ENCODE peak calls at places on chromosome 5, in seven cellular contexts. M, Y, T, Q, O, U and X are unnamed samples.
A peak's percentile ranks its signal among the peaks of the same experiment; 100 is the strongest.

GRCh38 chr5:15693036-15693728 is 193.2 kb downstream of the FBXL7 start:
- DNase-seq in Q (no peak), M (peak; percentile 46), Y (no peak), T (no peak), U (no peak), O (no peak), X (no peak)

GRCh38 chr5:122150128-122150685 is 20.9 kb downstream of the ZNF474 start:
- DNase-seq in T (peak; percentile 56), Q (no peak), M (peak; percentile 59), Y (no peak), U (no peak), O (no peak), X (no peak)

GRCh38 chr5:61030163-61030482 is 85.1 kb downstream of the NDUFAF2 start:
- DNase-seq in T (peak; percentile 44), Y (no peak), Q (no peak), O (no peak), U (no peak), M (peak; percentile 71), X (no peak)

GRCh38 chr5:168600409-168600808 is 21.2 kb upstream of the PANK3 start:
- DNase-seq in O (peak; percentile 52), T (no peak), M (no peak), Y (peak; percentile 71), Q (peak; percentile 90), U (no peak), X (no peak)

GRCh38 chr5:66436721-66437120 is 159.5 kb upstream of the MAST4 start:
- DNase-seq in Y (peak; percentile 59), M (no peak), U (peak; percentile 46), Q (peak; percentile 58), O (no peak), T (no peak), X (no peak)

GRCh38 chr5:60687927-60688720 is 11.8 kb downstream of the DEPDC1B start:
- DNase-seq in O (no peak), M (peak; percentile 75), Y (no peak), T (peak; percentile 86), U (peak; percentile 70), Q (peak; percentile 79), X (no peak)

GRCh38 chr5:39948867-39949468 is 524.2 kb upstream of the DAB2 start:
- DNase-seq in M (peak; percentile 76), U (peak; percentile 57), T (peak; percentile 76), Y (peak; percentile 28), O (no peak), Q (peak; percentile 71), X (peak; percentile 55)

GRCh38 chr5:128493657-128494329 is 44.3 kb downstream of the FBN2 start:
- DNase-seq in U (no peak), O (no peak), T (no peak), M (peak; percentile 8), Q (no peak), Y (no peak), X (no peak)

GRCh38 chr5:81866994-81867393 is 104.8 kb upstream of the ATG10 start:
- DNase-seq in U (no peak), Y (no peak), M (no peak), Q (peak; percentile 77), T (no peak), O (no peak), X (no peak)

GRCh38 chr5:673140-673836 is 19.9 kb downstream of the TPPP start:
- DNase-seq in U (no peak), O (peak; percentile 45), Q (peak; percentile 35), Y (peak; percentile 26), M (no peak), T (no peak), X (no peak)
- H3K27ac ChIP-seq in U (no peak overlapping the region), O (no peak overlapping the region), Q (no peak overlapping the region), Y (no peak overlapping the region), M (no peak overlapping the region), T (no peak overlapping the region), X (no peak overlapping the region)

DNA sequence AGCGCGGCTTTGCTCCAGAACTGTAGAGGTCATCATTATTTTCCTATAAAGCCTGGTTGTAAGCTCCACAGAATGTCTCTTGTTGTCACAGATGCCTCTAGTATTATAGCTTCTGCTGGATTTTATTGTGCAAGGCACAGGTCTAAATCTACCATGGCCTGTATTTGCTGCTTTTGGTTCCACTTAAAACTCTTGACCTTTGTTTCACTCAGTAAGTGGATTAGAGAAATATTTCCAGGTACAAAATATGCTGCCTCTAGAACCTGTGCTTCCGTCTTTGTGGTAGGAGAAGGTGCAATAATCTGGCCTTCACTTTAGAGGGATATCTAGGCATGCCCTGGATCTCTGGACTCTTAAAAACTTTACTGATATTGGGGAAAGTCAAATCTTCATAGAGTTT is 476.6 kb upstream of the CD180 start:
- DNase-seq in M (no peak), Y (no peak), T (no peak), O (no peak), U (no peak), Q (no peak), X (no peak)
- H3K23ac ChIP-seq in M (no peak overlapping the region), Y (no peak overlapping the region), T (no peak overlapping the region), O (no peak overlapping the region), U (no peak overlapping the region), Q (no peak overlapping the region), X (no peak overlapping the region)

GRCh38 chr5:54807421-54807820 is 178.0 kb downstream of the ESM1 start:
- DNase-seq in Y (no peak), O (no peak), U (peak; percentile 8), Q (peak; percentile 29), T (peak; percentile 79), M (peak; percentile 86), X (no peak)

GRCh38 chr5:54803381-54804025 is 181.9 kb downstream of the ESM1 start:
- DNase-seq in Y (no peak), O (no peak), T (peak; percentile 37), U (no peak), M (no peak), Q (no peak), X (no peak)

GRCh38 chr5:54799645-54800044 is 185.7 kb downstream of the ESM1 start:
- DNase-seq in U (no peak), O (no peak), Y (no peak), M (no peak), T (no peak), Q (no peak), X (no peak)

GRCh38 chr5:54804521-54804920 is 180.9 kb downstream of the ESM1 start:
- DNase-seq in M (no peak), T (no peak), U (no peak), O (no peak), Q (no peak), Y (no peak), X (no peak)

DNA sequence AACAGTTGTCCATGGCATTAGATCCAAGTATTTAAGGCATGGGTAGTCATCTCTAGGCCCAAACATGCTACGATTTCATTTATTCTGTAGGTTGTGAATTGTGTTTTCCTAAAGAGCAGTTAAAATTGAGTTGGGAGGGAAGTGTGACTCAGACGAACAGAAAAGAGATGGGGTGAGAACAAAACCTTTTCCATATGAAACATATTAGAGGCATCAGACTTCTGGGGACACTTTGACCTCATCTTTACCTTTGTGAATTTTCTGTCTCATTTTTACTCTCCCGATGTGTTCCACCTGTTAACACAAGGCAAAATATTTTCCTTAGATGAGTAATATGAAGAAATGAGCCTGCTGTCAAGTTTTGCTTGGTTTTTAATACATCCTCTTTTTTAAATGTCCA is 181.3 kb downstream of the ESM1 start:
- DNase-seq in U (no peak), Y (no peak), O (no peak), M (no peak), T (no peak), Q (no peak), X (no peak)
- H2BK120ac ChIP-seq in U (no peak overlapping the region), Y (no peak overlapping the region), O (no peak overlapping the region), M (peak overlapping the region; percentile 71), T (no peak overlapping the region), Q (no peak overlapping the region), X (no peak overlapping the region)

GRCh38 chr5:73648490-73648889 is 22.5 kb downstream of the ARHGEF28 start:
- DNase-seq in O (no peak), Y (no peak), T (no peak), Q (no peak), U (no peak), M (no peak), X (no peak)

GRCh38 chr5:73652391-73652790 is 26.4 kb downstream of the ARHGEF28 start:
- DNase-seq in Y (no peak), U (no peak), O (no peak), T (no peak), Q (no peak), M (no peak), X (no peak)

GRCh38 chr5:73644385-73644963 is 18.5 kb downstream of the ARHGEF28 start:
- DNase-seq in Y (no peak), T (no peak), M (no peak), O (no peak), U (no peak), Q (no peak), X (no peak)

GRCh38 chr5:73649926-73650325 is 23.9 kb downstream of the ARHGEF28 start:
- DNase-seq in M (no peak), T (no peak), Y (no peak), O (no peak), U (no peak), Q (no peak), X (no peak)

DNA sequence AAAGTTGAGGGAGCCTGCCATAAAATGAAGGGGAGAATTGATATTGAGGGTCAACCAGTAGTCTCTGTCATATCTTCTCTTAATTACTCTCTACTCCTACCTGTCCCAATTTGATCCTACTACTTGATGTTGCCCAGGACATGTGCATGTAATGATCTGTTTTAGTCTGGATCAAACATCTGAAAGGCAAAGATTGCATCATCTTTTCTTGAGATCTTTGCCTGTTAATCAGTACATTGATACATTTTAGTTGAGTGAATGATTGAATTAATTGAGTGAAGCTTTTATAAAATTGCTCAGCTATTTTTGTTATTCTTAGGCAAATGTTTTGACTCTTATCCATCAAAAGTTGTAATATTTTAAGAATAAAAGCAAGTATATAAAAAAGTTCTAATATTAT is 21.7 kb downstream of the ARHGEF28 start:
- DNase-seq in Q (no peak), O (no peak), M (no peak), T (no peak), U (no peak), Y (no peak), X (no peak)
- H3K27ac ChIP-seq in Q (no peak overlapping the region), O (no peak overlapping the region), M (no peak overlapping the region), T (no peak overlapping the region), U (no peak overlapping the region), Y (no peak overlapping the region), X (no peak overlapping the region)

DNA sequence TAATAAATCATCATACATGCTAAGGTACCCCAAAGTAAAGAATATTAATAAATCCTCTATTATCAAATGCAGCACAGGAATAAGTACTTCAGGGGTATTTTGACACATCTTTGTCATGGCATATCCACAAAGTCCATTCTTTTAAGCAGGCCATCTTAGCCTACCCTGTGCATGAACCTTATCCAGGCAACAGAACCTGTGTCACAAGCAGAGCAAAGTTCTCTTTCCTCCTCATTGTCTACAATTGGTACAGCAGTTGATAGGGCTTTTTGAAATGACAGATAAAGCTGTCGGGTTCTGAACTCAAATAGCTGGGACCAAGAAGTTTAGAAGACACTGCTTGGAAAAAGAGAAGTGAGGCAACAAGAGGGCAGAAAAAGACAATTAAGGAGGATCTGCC is 30.8 kb upstream of the PURA start:
- DNase-seq in U (no peak), Q (no peak), T (no peak), M (no peak), O (no peak), Y (no peak), X (no peak)
- H3K23ac ChIP-seq in U (no peak overlapping the region), Q (no peak overlapping the region), T (no peak overlapping the region), M (no peak overlapping the region), O (no peak overlapping the region), Y (no peak overlapping the region), X (no peak overlapping the region)

DNA sequence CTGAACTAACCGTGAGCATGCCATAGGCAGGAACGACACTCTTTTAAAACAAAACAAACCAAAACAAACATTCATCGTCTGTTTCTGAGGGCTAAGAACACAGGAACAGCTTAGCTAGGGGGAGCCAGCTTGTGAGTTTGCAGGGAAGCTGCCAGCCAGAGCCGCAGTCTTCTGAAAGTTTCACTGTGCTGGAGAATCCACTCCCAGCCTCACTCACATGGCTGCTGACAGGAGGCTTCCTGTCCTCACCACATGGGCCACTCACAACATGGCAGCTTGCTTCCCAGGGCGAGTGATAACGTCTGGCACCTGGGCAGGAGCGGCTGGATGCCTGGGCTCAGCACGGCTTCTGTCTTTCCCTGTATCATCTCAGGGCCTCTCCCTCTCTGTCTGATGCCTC is 275.2 kb downstream of the MSX2 start:
- DNase-seq in T (no peak), Y (no peak), U (no peak), Q (peak; percentile 72), M (no peak), O (no peak), X (no peak)
- H2BK120ac ChIP-seq in T (no peak overlapping the region), Y (no peak overlapping the region), U (no peak overlapping the region), Q (no peak overlapping the region), M (no peak overlapping the region), O (no peak overlapping the region), X (no peak overlapping the region)